ENCODE peak calls at places on chromosome 21, in six cellular contexts. F is CD4-positive, alpha-beta memory T cell; O is cardiac muscle cell; X is SJSA1; V is fibroblast of lung; A is naive thymus-derived CD4-positive, alpha-beta T cell. P is an unnamed sample. For H3K4me1, the result is how much of the 10 kb centered on the place peaks cover.

GRCh38 chr21:39024538-39024937 is 158.7 kb downstream of the PSMG1 start:
- DNase-seq in A (no peak), V (no peak), X (no peak), F (no peak), O (no peak), P (no peak)

GRCh38 chr21:25080706-25081495 is 526.4 kb downstream of the MRPL39 start:
- DNase-seq in A (no peak), V (peak), X (no peak), O (no peak), F (no peak), P (no peak)

GRCh38 chr21:38503588-38503987 is 5.3 kb upstream of the ERG start:
- DNase-seq in A (no peak), V (peak), F (no peak), X (peak), O (peak), P (peak)

GRCh38 chr21:16708431-16708830 is 804.4 kb upstream of the CXADR start:
- DNase-seq in X (no peak), V (peak), A (no peak), O (peak), F (no peak), P (no peak)

GRCh38 chr21:43985690-43986251 is 26.3 kb upstream of the TRAPPC10 start:
- DNase-seq in X (no peak), A (no peak), O (peak), V (no peak), F (no peak), P (no peak)

GRCh38 chr21:36209626-36210171 is 53.1 kb downstream of the DOP1B start:
- DNase-seq in F (peak), A (peak), X (peak), O (peak), V (peak), P (peak)

GRCh38 chr21:30710499-30710898 is 8.1 kb downstream of the KRTAP21-3 start:
- DNase-seq in O (no peak), X (no peak), A (no peak), V (no peak), F (no peak), P (peak)

GRCh38 chr21:43287111-43287973 is 118.5 kb downstream of the CRYAA start:
- DNase-seq in O (no peak), V (no peak), A (no peak), X (no peak), F (no peak), P (no peak)

GRCh38 chr21:38875694-38876492 is 70.2 kb downstream of the ETS2 start:
- DNase-seq in V (peak), O (peak), F (no peak), X (no peak), A (no peak), P (no peak)

GRCh38 chr21:23695449-23695848 is 1911.8 kb downstream of the MRPL39 start:
- DNase-seq in O (no peak), X (no peak), V (no peak), F (no peak), A (no peak), P (no peak)

GRCh38 chr21:29350246-29350779 is 51.6 kb downstream of the BACH1 start:
- DNase-seq in V (peak), A (no peak), X (no peak), F (no peak), O (peak), P (no peak)

GRCh38 chr21:43331962-43332458 is 94.9 kb downstream of the SIK1 start:
- DNase-seq in V (peak), F (no peak), X (peak), A (no peak), O (peak), P (no peak)

GRCh38 chr21:15631342-15631741 is 98.4 kb upstream of the USP25 start:
- DNase-seq in F (no peak), O (peak), A (no peak), V (peak), X (peak), P (peak)

GRCh38 chr21:28882345-28882744 is 110.3 kb downstream of the LTN1 start:
- DNase-seq in A (no peak), V (no peak), X (no peak), O (no peak), F (no peak), P (no peak)

GRCh38 chr21:29257701-29258100 is 41.0 kb upstream of the BACH1 start:
- DNase-seq in O (no peak), F (no peak), A (no peak), V (no peak), X (no peak), P (no peak)

GRCh38 chr21:29523646-29524045 is 224.9 kb downstream of the BACH1 start:
- DNase-seq in V (peak), A (no peak), O (peak), X (no peak), F (no peak), P (no peak)

GRCh38 chr21:28253378-28253777 is 739.3 kb downstream of the LTN1 start:
- DNase-seq in O (peak), A (no peak), X (no peak), V (peak), F (no peak), P (no peak)

GRCh38 chr21:14878971-14879370 is 185.8 kb downstream of the NRIP1 start:
- DNase-seq in F (no peak), O (no peak), A (no peak), X (no peak), V (no peak), P (peak)

GRCh38 chr21:35940074-35940927 is 120.0 kb downstream of the SETD4 start:
- DNase-seq in F (no peak), X (peak), A (no peak), V (peak), O (peak), P (peak)

GRCh38 chr21:28688381-28688780 is 304.3 kb downstream of the LTN1 start:
- DNase-seq in A (no peak), O (no peak), V (no peak), F (no peak), X (no peak), P (peak)

GRCh38 chr21:39845581-39846130 is 21.6 kb upstream of the PCP4 start:
- DNase-seq in A (no peak), V (peak), X (no peak), O (no peak), F (no peak), P (peak)

GRCh38 chr21:30582850-30583249 is 7.3 kb downstream of the KRTAP22-2 start:
- DNase-seq in A (no peak), V (no peak), X (no peak), O (no peak), F (no peak), P (no peak)

GRCh38 chr21:39979321-39979720 is 112.1 kb downstream of the PCP4 start:
- DNase-seq in F (no peak), A (no peak), V (no peak), O (no peak), X (no peak), P (no peak)

GRCh38 chr21:28518620-28519019 is 474.1 kb downstream of the LTN1 start:
- DNase-seq in F (no peak), O (no peak), V (no peak), A (no peak), X (no peak), P (no peak)

GRCh38 chr21:43936186-43936967 is 71.4 kb downstream of the AGPAT3 start:
- DNase-seq in A (no peak), F (no peak), V (peak), O (no peak), X (no peak), P (no peak)

GRCh38 chr21:17454315-17455027 is 58.4 kb upstream of the CXADR start:
- DNase-seq in V (peak), X (peak), F (peak), O (peak), A (no peak), P (peak)

GRCh38 chr21:28590722-28591121 is 402.0 kb downstream of the LTN1 start:
- DNase-seq in A (no peak), V (no peak), F (no peak), O (no peak), X (no peak), P (no peak)

GRCh38 chr21:17334478-17334877 is 178.4 kb upstream of the CXADR start:
- DNase-seq in O (no peak), F (no peak), X (no peak), V (no peak), A (no peak), P (no peak)

GRCh38 chr21:28473530-28474225 is 519.0 kb downstream of the LTN1 start:
- DNase-seq in X (no peak), A (no peak), V (no peak), F (no peak), O (peak), P (no peak)

GRCh38 chr21:18041012-18041411 is 203.6 kb upstream of the CHODL start:
- DNase-seq in V (no peak), F (no peak), A (no peak), O (peak), X (no peak), P (no peak)

GRCh38 chr21:16468191-16468590 is 738.4 kb downstream of the USP25 start:
- DNase-seq in O (no peak), A (no peak), X (no peak), V (peak), F (no peak), P (peak)

GRCh38 chr21:29499229-29499628 is 200.5 kb downstream of the BACH1 start:
- DNase-seq in V (no peak), O (no peak), A (no peak), X (no peak), F (no peak), P (no peak)

GRCh38 chr21:29133241-29133640 is 2.8 kb downstream of the MAP3K7CL start:
- DNase-seq in F (no peak), A (no peak), X (no peak), O (no peak), V (peak), P (no peak)

GRCh38 chr21:43815107-43815742 is 25.8 kb downstream of the RRP1 start:
- DNase-seq in A (no peak), F (no peak), O (no peak), V (no peak), X (no peak), P (no peak)

GRCh38 chr21:39006653-39007417 is 176.4 kb downstream of the PSMG1 start:
- DNase-seq in O (peak), A (no peak), V (no peak), F (no peak), X (no peak), P (no peak)

GRCh38 chr21:30340714-30341573 is 3.5 kb upstream of the KRTAP27-1 start:
- DNase-seq in O (peak), F (peak), V (peak), A (peak), X (peak), P (peak)

GRCh38 chr21:15208787-15209186 is 144.0 kb upstream of the NRIP1 start:
- DNase-seq in V (no peak), O (no peak), X (no peak), A (no peak), F (no peak), P (no peak)

GRCh38 chr21:39502631-39503030 is 50.9 kb downstream of the SH3BGR start:
- DNase-seq in X (no peak), F (no peak), O (no peak), A (no peak), V (no peak), P (no peak)

GRCh38 chr21:25750085-25750484 is 15.3 kb downstream of the GABPA start:
- DNase-seq in O (no peak), X (no peak), F (no peak), V (no peak), A (peak), P (no peak)

GRCh38 chr21:34844924-34845238 is 176.1 kb downstream of the CLIC6 start:
- DNase-seq in V (no peak), O (no peak), A (no peak), X (no peak), F (no peak), P (no peak)
- H3K4me1 ChIP-seq in V (under half), O (under half), A (under half), X (under half), F (under half), P (under half)

GRCh38 chr21:45887788-45888187 is 93.8 kb upstream of the COL6A1 start:
- DNase-seq in V (no peak), F (no peak), A (peak), O (no peak), X (no peak), P (no peak)

GRCh38 chr21:45889961-45890360 is 91.6 kb upstream of the COL6A1 start:
- DNase-seq in A (no peak), F (no peak), V (no peak), O (no peak), X (no peak), P (no peak)

GRCh38 chr21:45887121-45887611 is 94.4 kb upstream of the COL6A1 start:
- DNase-seq in O (peak), V (peak), X (no peak), F (no peak), A (no peak), P (no peak)

GRCh38 chr21:45888361-45889009 is 93.1 kb upstream of the COL6A1 start:
- DNase-seq in A (peak), X (no peak), O (no peak), F (no peak), V (no peak), P (no peak)

DNA sequence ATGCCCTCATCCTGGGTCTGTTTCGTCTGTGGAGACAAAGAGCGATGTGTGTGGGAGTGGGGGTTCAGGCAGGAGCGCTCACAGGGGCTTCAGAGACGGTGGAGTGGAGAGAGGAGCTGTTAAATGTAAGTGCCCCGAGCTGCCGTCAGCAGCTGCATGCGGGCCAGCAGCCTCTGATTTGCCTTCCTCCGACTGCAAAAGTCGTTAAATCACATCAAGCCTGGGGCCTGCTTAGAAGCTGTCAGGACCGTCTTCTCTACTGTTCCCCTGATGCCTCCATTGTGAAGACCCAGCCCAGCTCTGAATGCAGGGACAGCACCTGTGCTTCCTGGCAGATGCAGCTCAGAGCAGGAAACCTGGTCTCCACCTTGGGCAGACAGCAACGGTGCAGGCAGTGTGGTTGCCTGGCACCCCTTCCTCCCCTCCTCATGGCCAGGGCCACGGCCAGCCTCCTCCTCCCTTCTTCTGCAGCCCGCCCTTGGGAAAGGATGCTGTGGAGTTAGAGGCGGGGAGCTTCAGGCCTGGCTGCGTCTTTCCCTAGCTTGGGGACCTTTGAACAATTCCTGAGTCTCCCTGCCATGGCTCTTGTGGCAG is 92.4 kb upstream of the COL6A1 start:
- DNase-seq in A (peak), O (no peak), F (peak), X (no peak), V (no peak), P (no peak)
- H3K4me1 ChIP-seq in A (half or more), O (under half), F (half or more), X (under half), V (under half), P (under half)

GRCh38 chr21:37461494-37461893 is 94.9 kb downstream of the DYRK1A start:
- DNase-seq in V (no peak), A (peak), O (peak), F (peak), X (no peak), P (no peak)

GRCh38 chr21:37462087-37462861 is 95.7 kb downstream of the DYRK1A start:
- DNase-seq in F (no peak), A (no peak), V (no peak), O (no peak), X (no peak), P (no peak)

GRCh38 chr21:37460196-37460595 is 93.6 kb downstream of the DYRK1A start:
- DNase-seq in O (no peak), X (no peak), A (no peak), V (no peak), F (no peak), P (no peak)

GRCh38 chr21:37458669-37459276 is 92.2 kb downstream of the DYRK1A start:
- DNase-seq in V (no peak), X (no peak), A (no peak), F (no peak), O (no peak), P (no peak)

GRCh38 chr21:37459575-37459974 is 93.0 kb downstream of the DYRK1A start:
- DNase-seq in X (peak), V (peak), O (peak), F (no peak), A (no peak), P (no peak)
- H3K4me1 ChIP-seq in X (half or more), V (under half), O (half or more), F (half or more), A (half or more), P (under half)

DNA sequence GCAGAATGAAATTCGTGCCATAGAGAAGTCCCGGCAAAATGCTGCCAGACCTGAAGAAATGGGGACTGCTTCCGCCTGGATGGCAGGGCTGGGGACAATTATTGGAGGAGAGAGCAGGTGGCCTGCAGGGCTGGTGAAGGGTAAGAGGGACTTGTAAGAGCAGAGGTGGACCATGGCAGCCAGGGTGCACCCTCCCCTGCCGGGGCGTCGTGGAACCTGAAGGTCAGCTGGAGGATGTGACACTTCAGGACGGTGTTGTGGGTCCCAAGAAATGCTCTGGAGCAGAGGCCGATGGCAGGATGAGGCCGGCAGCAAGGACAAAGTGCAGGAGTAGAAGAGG is 40.3 kb downstream of the RIPK4 start:
- DNase-seq in O (no peak), A (no peak), X (no peak), F (no peak), V (no peak), P (no peak)
- H3K4me1 ChIP-seq in O (under half), A (under half), X (under half), F (under half), V (under half), P (under half)

DNA sequence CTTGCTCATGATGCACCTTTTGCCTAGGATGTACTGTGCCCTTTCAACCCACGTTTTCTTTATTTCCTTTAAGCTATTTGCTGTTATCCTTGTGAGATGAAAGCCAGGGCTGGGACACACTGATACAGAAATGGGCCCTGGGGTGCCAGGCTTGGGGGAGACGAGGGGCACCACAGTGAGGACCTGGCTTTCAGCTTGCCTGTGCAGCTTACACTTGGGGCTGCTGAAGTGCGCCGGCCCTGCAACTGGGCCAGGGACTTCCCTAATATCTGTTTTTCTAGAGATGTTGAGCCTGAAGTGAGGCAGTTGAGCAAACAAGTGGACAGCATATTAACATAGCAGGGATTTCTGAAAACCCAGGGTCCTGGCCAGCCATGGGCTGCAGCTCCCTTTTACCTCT is 42.5 kb upstream of the SLC19A1 start:
- DNase-seq in A (no peak), V (no peak), X (no peak), F (no peak), O (no peak), P (no peak)
- H3K4me1 ChIP-seq in A (under half), V (under half), X (under half), F (under half), O (under half), P (under half)

GRCh38 chr21:33237446-33237845 is 7.7 kb downstream of the IFNAR2 start:
- DNase-seq in X (no peak), V (no peak), A (no peak), F (no peak), O (peak), P (no peak)
- H3K4me1 ChIP-seq in X (under half), V (under half), A (half or more), F (half or more), O (under half), P (under half)

GRCh38 chr21:45123440-45123839 is 49.1 kb downstream of the ADARB1 start:
- DNase-seq in O (no peak), V (no peak), F (no peak), A (no peak), X (no peak), P (no peak)

GRCh38 chr21:45125347-45125746 is 51.0 kb downstream of the ADARB1 start:
- DNase-seq in F (no peak), O (no peak), X (no peak), V (no peak), A (no peak), P (no peak)

GRCh38 chr21:45126085-45126687 is 51.8 kb downstream of the ADARB1 start:
- DNase-seq in X (no peak), O (no peak), F (no peak), V (no peak), A (no peak), P (no peak)

GRCh38 chr21:45122432-45123132 is 48.2 kb downstream of the ADARB1 start:
- DNase-seq in X (no peak), A (no peak), O (no peak), V (no peak), F (no peak), P (no peak)

DNA sequence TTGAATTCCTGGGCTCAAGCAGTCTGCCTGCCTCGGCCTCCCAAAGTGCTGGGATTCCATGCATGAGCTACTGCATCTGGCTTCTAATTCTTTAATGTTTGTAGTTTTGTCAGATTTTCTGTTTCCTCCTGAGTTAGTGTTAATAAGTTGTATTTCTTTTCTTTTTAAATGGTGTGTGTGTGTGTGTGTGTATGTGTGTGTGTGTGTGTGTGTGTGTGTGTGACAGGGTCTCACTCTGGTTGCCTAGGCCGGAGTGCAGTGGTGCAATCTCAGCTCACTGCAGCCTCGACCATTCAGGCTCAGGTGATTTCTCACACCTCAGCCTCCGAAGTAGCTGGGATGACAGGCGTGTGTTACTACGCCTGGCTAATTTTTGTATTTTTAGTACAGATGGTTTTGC is 50.2 kb downstream of the ADARB1 start:
- DNase-seq in F (no peak), O (no peak), V (no peak), A (no peak), X (no peak), P (no peak)
- H3K4me1 ChIP-seq in F (under half), O (under half), V (under half), A (under half), X (under half), P (under half)

GRCh38 chr21:31716106-31716505 is 15.8 kb downstream of the SCAF4 start:
- DNase-seq in O (no peak), A (no peak), V (no peak), F (no peak), X (no peak), P (no peak)
- H3K4me1 ChIP-seq in O (under half), A (under half), V (under half), F (half or more), X (under half), P (under half)

GRCh38 chr21:42162831-42163510 is 56.0 kb upstream of the ABCG1 start:
- DNase-seq in X (no peak), F (no peak), O (no peak), A (no peak), V (no peak), P (no peak)

GRCh38 chr21:42163511-42163863 is 55.5 kb upstream of the ABCG1 start:
- DNase-seq in X (no peak), V (no peak), F (no peak), A (no peak), O (no peak), P (no peak)

GRCh38 chr21:42164064-42164789 is 54.7 kb upstream of the ABCG1 start:
- DNase-seq in F (peak), V (no peak), X (peak), A (peak), O (peak), P (no peak)

GRCh38 chr21:42164818-42165217 is 54.1 kb upstream of the ABCG1 start:
- DNase-seq in A (no peak), X (no peak), F (no peak), V (no peak), O (no peak), P (no peak)

GRCh38 chr21:42165901-42166300 is 53.0 kb upstream of the ABCG1 start:
- DNase-seq in V (no peak), O (no peak), X (no peak), F (no peak), A (no peak), P (no peak)
- H3K4me1 ChIP-seq in V (under half), O (under half), X (under half), F (under half), A (under half), P (under half)

P was measured in foreskin keratinocyte.